ENCODE peak calls at places on chromosomes 16 and 17, in eight cellular contexts. One of them, this sample, is unnamed.

GRCh38 chr16:27677300-27677699 is 127.4 kb downstream of the KATNIP start:
- DNase-seq in activated CD4-positive, alpha-beta T cell treated with anti-CD3 and anti-CD28 coated beads, Interleukin-2, amount 50 U/mL, for 48 hours: no peak
- DNase-seq in fibroblast of lung: peak
- DNase-seq in stimulated activated CD8-positive, alpha-beta memory T cell treated with anti-CD3 and anti-CD28 coated beads, Interleukin-4, amount 100 ng/mL, for 48 hours: no peak
- DNase-seq in T-helper 2 cell: no peak
- DNase-seq in ACHN: peak
- DNase-seq in NCI-H1092 treated with DMSO at 0.1 percent for 48 hours: no peak
- DNase-seq in stimulated activated CD4-positive, alpha-beta T cell treated with anti-CD3 and anti-CD28 coated beads, Interleukin-2, amount 100 ng/mL, for 24 hours: no peak
- DNase-seq in this sample: no peak

GRCh38 chr16:75198135-75198600 is 8.8 kb downstream of the CTRB2 start:
- DNase-seq in activated CD4-positive, alpha-beta T cell treated with anti-CD3 and anti-CD28 coated beads, Interleukin-2, amount 50 U/mL, for 48 hours: no peak
- DNase-seq in fibroblast of lung: no peak
- DNase-seq in stimulated activated CD8-positive, alpha-beta memory T cell treated with anti-CD3 and anti-CD28 coated beads, Interleukin-4, amount 100 ng/mL, for 48 hours: no peak
- DNase-seq in T-helper 2 cell: no peak
- DNase-seq in ACHN: no peak
- DNase-seq in NCI-H1092 treated with DMSO at 0.1 percent for 48 hours: no peak
- DNase-seq in stimulated activated CD4-positive, alpha-beta T cell treated with anti-CD3 and anti-CD28 coated beads, Interleukin-2, amount 100 ng/mL, for 24 hours: no peak
- DNase-seq in this sample: no peak

GRCh38 chr17:7307686-7308624 is 527 bp downstream of the EIF5A start:
- DNase-seq in activated CD4-positive, alpha-beta T cell treated with anti-CD3 and anti-CD28 coated beads, Interleukin-2, amount 50 U/mL, for 48 hours: peak
- DNase-seq in fibroblast of lung: no peak
- DNase-seq in stimulated activated CD8-positive, alpha-beta memory T cell treated with anti-CD3 and anti-CD28 coated beads, Interleukin-4, amount 100 ng/mL, for 48 hours: peak
- DNase-seq in T-helper 2 cell: peak
- DNase-seq in ACHN: peak
- DNase-seq in NCI-H1092 treated with DMSO at 0.1 percent for 48 hours: no peak
- DNase-seq in stimulated activated CD4-positive, alpha-beta T cell treated with anti-CD3 and anti-CD28 coated beads, Interleukin-2, amount 100 ng/mL, for 24 hours: peak
- DNase-seq in this sample: no peak

GRCh38 chr17:76805319-76805718 is 62.9 kb upstream of the MGAT5B start:
- DNase-seq in activated CD4-positive, alpha-beta T cell treated with anti-CD3 and anti-CD28 coated beads, Interleukin-2, amount 50 U/mL, for 48 hours: no peak
- DNase-seq in fibroblast of lung: peak
- DNase-seq in stimulated activated CD8-positive, alpha-beta memory T cell treated with anti-CD3 and anti-CD28 coated beads, Interleukin-4, amount 100 ng/mL, for 48 hours: no peak
- DNase-seq in T-helper 2 cell: no peak
- DNase-seq in ACHN: no peak
- DNase-seq in NCI-H1092 treated with DMSO at 0.1 percent for 48 hours: no peak
- DNase-seq in stimulated activated CD4-positive, alpha-beta T cell treated with anti-CD3 and anti-CD28 coated beads, Interleukin-2, amount 100 ng/mL, for 24 hours: no peak
- DNase-seq in this sample: no peak

GRCh38 chr17:22507823-22508222 is 815.5 kb downstream of the KCNJ18 start:
- DNase-seq in activated CD4-positive, alpha-beta T cell treated with anti-CD3 and anti-CD28 coated beads, Interleukin-2, amount 50 U/mL, for 48 hours: no peak
- DNase-seq in fibroblast of lung: no peak
- DNase-seq in stimulated activated CD8-positive, alpha-beta memory T cell treated with anti-CD3 and anti-CD28 coated beads, Interleukin-4, amount 100 ng/mL, for 48 hours: no peak
- DNase-seq in T-helper 2 cell: no peak
- DNase-seq in ACHN: peak
- DNase-seq in NCI-H1092 treated with DMSO at 0.1 percent for 48 hours: no peak
- DNase-seq in stimulated activated CD4-positive, alpha-beta T cell treated with anti-CD3 and anti-CD28 coated beads, Interleukin-2, amount 100 ng/mL, for 24 hours: no peak
- DNase-seq in this sample: no peak

GRCh38 chr17:21034350-21035235 is 8.2 kb downstream of the USP22 start:
- DNase-seq in activated CD4-positive, alpha-beta T cell treated with anti-CD3 and anti-CD28 coated beads, Interleukin-2, amount 50 U/mL, for 48 hours: peak
- DNase-seq in fibroblast of lung: peak
- DNase-seq in stimulated activated CD8-positive, alpha-beta memory T cell treated with anti-CD3 and anti-CD28 coated beads, Interleukin-4, amount 100 ng/mL, for 48 hours: no peak
- DNase-seq in T-helper 2 cell: no peak
- DNase-seq in ACHN: no peak
- DNase-seq in NCI-H1092 treated with DMSO at 0.1 percent for 48 hours: no peak
- DNase-seq in stimulated activated CD4-positive, alpha-beta T cell treated with anti-CD3 and anti-CD28 coated beads, Interleukin-2, amount 100 ng/mL, for 24 hours: no peak
- DNase-seq in this sample: no peak

GRCh38 chr17:47400333-47400732 is 76.6 kb downstream of the EFCAB13 start:
- DNase-seq in activated CD4-positive, alpha-beta T cell treated with anti-CD3 and anti-CD28 coated beads, Interleukin-2, amount 50 U/mL, for 48 hours: no peak
- DNase-seq in fibroblast of lung: no peak
- DNase-seq in stimulated activated CD8-positive, alpha-beta memory T cell treated with anti-CD3 and anti-CD28 coated beads, Interleukin-4, amount 100 ng/mL, for 48 hours: no peak
- DNase-seq in T-helper 2 cell: no peak
- DNase-seq in ACHN: no peak
- DNase-seq in NCI-H1092 treated with DMSO at 0.1 percent for 48 hours: no peak
- DNase-seq in stimulated activated CD4-positive, alpha-beta T cell treated with anti-CD3 and anti-CD28 coated beads, Interleukin-2, amount 100 ng/mL, for 24 hours: no peak
- DNase-seq in this sample: no peak

GRCh38 chr16:50671644-50672260 is 9.4 kb downstream of the SNX20 start:
- DNase-seq in activated CD4-positive, alpha-beta T cell treated with anti-CD3 and anti-CD28 coated beads, Interleukin-2, amount 50 U/mL, for 48 hours: peak
- DNase-seq in fibroblast of lung: no peak
- DNase-seq in stimulated activated CD8-positive, alpha-beta memory T cell treated with anti-CD3 and anti-CD28 coated beads, Interleukin-4, amount 100 ng/mL, for 48 hours: peak
- DNase-seq in T-helper 2 cell: no peak
- DNase-seq in ACHN: peak
- DNase-seq in NCI-H1092 treated with DMSO at 0.1 percent for 48 hours: no peak
- DNase-seq in stimulated activated CD4-positive, alpha-beta T cell treated with anti-CD3 and anti-CD28 coated beads, Interleukin-2, amount 100 ng/mL, for 24 hours: peak
- DNase-seq in this sample: peak

GRCh38 chr17:76130473-76130872 is 10.6 kb downstream of the FOXJ1 start:
- DNase-seq in activated CD4-positive, alpha-beta T cell treated with anti-CD3 and anti-CD28 coated beads, Interleukin-2, amount 50 U/mL, for 48 hours: no peak
- DNase-seq in fibroblast of lung: no peak
- DNase-seq in stimulated activated CD8-positive, alpha-beta memory T cell treated with anti-CD3 and anti-CD28 coated beads, Interleukin-4, amount 100 ng/mL, for 48 hours: no peak
- DNase-seq in T-helper 2 cell: no peak
- DNase-seq in ACHN: no peak
- DNase-seq in NCI-H1092 treated with DMSO at 0.1 percent for 48 hours: no peak
- DNase-seq in stimulated activated CD4-positive, alpha-beta T cell treated with anti-CD3 and anti-CD28 coated beads, Interleukin-2, amount 100 ng/mL, for 24 hours: no peak
- DNase-seq in this sample: no peak

GRCh38 chr17:1551741-1552140 is 10.9 kb downstream of the PITPNA start:
- DNase-seq in activated CD4-positive, alpha-beta T cell treated with anti-CD3 and anti-CD28 coated beads, Interleukin-2, amount 50 U/mL, for 48 hours: no peak
- DNase-seq in fibroblast of lung: no peak
- DNase-seq in stimulated activated CD8-positive, alpha-beta memory T cell treated with anti-CD3 and anti-CD28 coated beads, Interleukin-4, amount 100 ng/mL, for 48 hours: no peak
- DNase-seq in T-helper 2 cell: no peak
- DNase-seq in ACHN: no peak
- DNase-seq in NCI-H1092 treated with DMSO at 0.1 percent for 48 hours: no peak
- DNase-seq in stimulated activated CD4-positive, alpha-beta T cell treated with anti-CD3 and anti-CD28 coated beads, Interleukin-2, amount 100 ng/mL, for 24 hours: no peak
- DNase-seq in this sample: no peak

GRCh38 chr16:23324727-23325126 is 22.6 kb downstream of the SCNN1B start:
- DNase-seq in activated CD4-positive, alpha-beta T cell treated with anti-CD3 and anti-CD28 coated beads, Interleukin-2, amount 50 U/mL, for 48 hours: no peak
- DNase-seq in fibroblast of lung: no peak
- DNase-seq in stimulated activated CD8-positive, alpha-beta memory T cell treated with anti-CD3 and anti-CD28 coated beads, Interleukin-4, amount 100 ng/mL, for 48 hours: no peak
- DNase-seq in T-helper 2 cell: no peak
- DNase-seq in ACHN: no peak
- DNase-seq in NCI-H1092 treated with DMSO at 0.1 percent for 48 hours: peak
- DNase-seq in stimulated activated CD4-positive, alpha-beta T cell treated with anti-CD3 and anti-CD28 coated beads, Interleukin-2, amount 100 ng/mL, for 24 hours: no peak
- DNase-seq in this sample: no peak

GRCh38 chr16:89315791-89316581 is 98.5 kb downstream of the ZNF778 start:
- DNase-seq in activated CD4-positive, alpha-beta T cell treated with anti-CD3 and anti-CD28 coated beads, Interleukin-2, amount 50 U/mL, for 48 hours: peak
- DNase-seq in fibroblast of lung: peak
- DNase-seq in stimulated activated CD8-positive, alpha-beta memory T cell treated with anti-CD3 and anti-CD28 coated beads, Interleukin-4, amount 100 ng/mL, for 48 hours: peak
- DNase-seq in T-helper 2 cell: peak
- DNase-seq in ACHN: peak
- DNase-seq in NCI-H1092 treated with DMSO at 0.1 percent for 48 hours: no peak
- DNase-seq in stimulated activated CD4-positive, alpha-beta T cell treated with anti-CD3 and anti-CD28 coated beads, Interleukin-2, amount 100 ng/mL, for 24 hours: peak
- DNase-seq in this sample: peak

GRCh38 chr16:30025156-30025555 is 2.2 kb downstream of the C16orf92 start:
- DNase-seq in activated CD4-positive, alpha-beta T cell treated with anti-CD3 and anti-CD28 coated beads, Interleukin-2, amount 50 U/mL, for 48 hours: no peak
- DNase-seq in fibroblast of lung: no peak
- DNase-seq in stimulated activated CD8-positive, alpha-beta memory T cell treated with anti-CD3 and anti-CD28 coated beads, Interleukin-4, amount 100 ng/mL, for 48 hours: no peak
- DNase-seq in T-helper 2 cell: no peak
- DNase-seq in ACHN: no peak
- DNase-seq in NCI-H1092 treated with DMSO at 0.1 percent for 48 hours: no peak
- DNase-seq in stimulated activated CD4-positive, alpha-beta T cell treated with anti-CD3 and anti-CD28 coated beads, Interleukin-2, amount 100 ng/mL, for 24 hours: no peak
- DNase-seq in this sample: no peak

GRCh38 chr17:76382305-76382802 is 2.1 kb upstream of the SPHK1 start:
- DNase-seq in activated CD4-positive, alpha-beta T cell treated with anti-CD3 and anti-CD28 coated beads, Interleukin-2, amount 50 U/mL, for 48 hours: peak
- DNase-seq in fibroblast of lung: peak
- DNase-seq in stimulated activated CD8-positive, alpha-beta memory T cell treated with anti-CD3 and anti-CD28 coated beads, Interleukin-4, amount 100 ng/mL, for 48 hours: peak
- DNase-seq in T-helper 2 cell: no peak
- DNase-seq in ACHN: no peak
- DNase-seq in NCI-H1092 treated with DMSO at 0.1 percent for 48 hours: no peak
- DNase-seq in stimulated activated CD4-positive, alpha-beta T cell treated with anti-CD3 and anti-CD28 coated beads, Interleukin-2, amount 100 ng/mL, for 24 hours: peak
- DNase-seq in this sample: no peak

GRCh38 chr16:84985079-84986065 is 26.0 kb downstream of the ZDHHC7 start:
- DNase-seq in activated CD4-positive, alpha-beta T cell treated with anti-CD3 and anti-CD28 coated beads, Interleukin-2, amount 50 U/mL, for 48 hours: no peak
- DNase-seq in fibroblast of lung: peak
- DNase-seq in stimulated activated CD8-positive, alpha-beta memory T cell treated with anti-CD3 and anti-CD28 coated beads, Interleukin-4, amount 100 ng/mL, for 48 hours: no peak
- DNase-seq in T-helper 2 cell: no peak
- DNase-seq in ACHN: no peak
- DNase-seq in NCI-H1092 treated with DMSO at 0.1 percent for 48 hours: no peak
- DNase-seq in stimulated activated CD4-positive, alpha-beta T cell treated with anti-CD3 and anti-CD28 coated beads, Interleukin-2, amount 100 ng/mL, for 24 hours: no peak
- DNase-seq in this sample: no peak

GRCh38 chr17:79707931-79708891 is 22.5 kb upstream of the ENPP7 start:
- DNase-seq in activated CD4-positive, alpha-beta T cell treated with anti-CD3 and anti-CD28 coated beads, Interleukin-2, amount 50 U/mL, for 48 hours: peak
- DNase-seq in fibroblast of lung: no peak
- DNase-seq in stimulated activated CD8-positive, alpha-beta memory T cell treated with anti-CD3 and anti-CD28 coated beads, Interleukin-4, amount 100 ng/mL, for 48 hours: peak
- DNase-seq in T-helper 2 cell: no peak
- DNase-seq in ACHN: peak
- DNase-seq in NCI-H1092 treated with DMSO at 0.1 percent for 48 hours: peak
- DNase-seq in stimulated activated CD4-positive, alpha-beta T cell treated with anti-CD3 and anti-CD28 coated beads, Interleukin-2, amount 100 ng/mL, for 24 hours: peak
- DNase-seq in this sample: peak

GRCh38 chr16:23959069-23959800 is 123.5 kb downstream of the PRKCB start:
- DNase-seq in activated CD4-positive, alpha-beta T cell treated with anti-CD3 and anti-CD28 coated beads, Interleukin-2, amount 50 U/mL, for 48 hours: no peak
- DNase-seq in fibroblast of lung: no peak
- DNase-seq in stimulated activated CD8-positive, alpha-beta memory T cell treated with anti-CD3 and anti-CD28 coated beads, Interleukin-4, amount 100 ng/mL, for 48 hours: no peak
- DNase-seq in T-helper 2 cell: no peak
- DNase-seq in ACHN: no peak
- DNase-seq in NCI-H1092 treated with DMSO at 0.1 percent for 48 hours: no peak
- DNase-seq in stimulated activated CD4-positive, alpha-beta T cell treated with anti-CD3 and anti-CD28 coated beads, Interleukin-2, amount 100 ng/mL, for 24 hours: no peak
- DNase-seq in this sample: no peak

GRCh38 chr17:44733753-44734152 is 25.0 kb upstream of the ADAM11 start:
- DNase-seq in activated CD4-positive, alpha-beta T cell treated with anti-CD3 and anti-CD28 coated beads, Interleukin-2, amount 50 U/mL, for 48 hours: no peak
- DNase-seq in fibroblast of lung: no peak
- DNase-seq in stimulated activated CD8-positive, alpha-beta memory T cell treated with anti-CD3 and anti-CD28 coated beads, Interleukin-4, amount 100 ng/mL, for 48 hours: no peak
- DNase-seq in T-helper 2 cell: no peak
- DNase-seq in ACHN: peak
- DNase-seq in NCI-H1092 treated with DMSO at 0.1 percent for 48 hours: no peak
- DNase-seq in stimulated activated CD4-positive, alpha-beta T cell treated with anti-CD3 and anti-CD28 coated beads, Interleukin-2, amount 100 ng/mL, for 24 hours: no peak
- DNase-seq in this sample: no peak

GRCh38 chr16:29126057-29126494 is 141.2 kb downstream of the LAT start:
- DNase-seq in activated CD4-positive, alpha-beta T cell treated with anti-CD3 and anti-CD28 coated beads, Interleukin-2, amount 50 U/mL, for 48 hours: no peak
- DNase-seq in fibroblast of lung: no peak
- DNase-seq in stimulated activated CD8-positive, alpha-beta memory T cell treated with anti-CD3 and anti-CD28 coated beads, Interleukin-4, amount 100 ng/mL, for 48 hours: no peak
- DNase-seq in T-helper 2 cell: no peak
- DNase-seq in ACHN: no peak
- DNase-seq in NCI-H1092 treated with DMSO at 0.1 percent for 48 hours: no peak
- DNase-seq in stimulated activated CD4-positive, alpha-beta T cell treated with anti-CD3 and anti-CD28 coated beads, Interleukin-2, amount 100 ng/mL, for 24 hours: no peak
- DNase-seq in this sample: no peak

GRCh38 chr17:77834170-77835115 is 124.1 kb upstream of the TNRC6C start:
- DNase-seq in activated CD4-positive, alpha-beta T cell treated with anti-CD3 and anti-CD28 coated beads, Interleukin-2, amount 50 U/mL, for 48 hours: peak
- DNase-seq in fibroblast of lung: peak
- DNase-seq in stimulated activated CD8-positive, alpha-beta memory T cell treated with anti-CD3 and anti-CD28 coated beads, Interleukin-4, amount 100 ng/mL, for 48 hours: peak
- DNase-seq in T-helper 2 cell: no peak
- DNase-seq in ACHN: peak
- DNase-seq in NCI-H1092 treated with DMSO at 0.1 percent for 48 hours: no peak
- DNase-seq in stimulated activated CD4-positive, alpha-beta T cell treated with anti-CD3 and anti-CD28 coated beads, Interleukin-2, amount 100 ng/mL, for 24 hours: peak
- DNase-seq in this sample: peak

GRCh38 chr16:24736758-24737157 is 7.3 kb downstream of the TNRC6A start:
- DNase-seq in activated CD4-positive, alpha-beta T cell treated with anti-CD3 and anti-CD28 coated beads, Interleukin-2, amount 50 U/mL, for 48 hours: no peak
- DNase-seq in fibroblast of lung: no peak
- DNase-seq in stimulated activated CD8-positive, alpha-beta memory T cell treated with anti-CD3 and anti-CD28 coated beads, Interleukin-4, amount 100 ng/mL, for 48 hours: no peak
- DNase-seq in T-helper 2 cell: no peak
- DNase-seq in ACHN: no peak
- DNase-seq in NCI-H1092 treated with DMSO at 0.1 percent for 48 hours: no peak
- DNase-seq in stimulated activated CD4-positive, alpha-beta T cell treated with anti-CD3 and anti-CD28 coated beads, Interleukin-2, amount 100 ng/mL, for 24 hours: no peak
- DNase-seq in this sample: no peak

GRCh38 chr17:46950997-46951621 is 27.9 kb downstream of the RPRML start:
- DNase-seq in activated CD4-positive, alpha-beta T cell treated with anti-CD3 and anti-CD28 coated beads, Interleukin-2, amount 50 U/mL, for 48 hours: no peak
- DNase-seq in fibroblast of lung: no peak
- DNase-seq in stimulated activated CD8-positive, alpha-beta memory T cell treated with anti-CD3 and anti-CD28 coated beads, Interleukin-4, amount 100 ng/mL, for 48 hours: no peak
- DNase-seq in T-helper 2 cell: no peak
- DNase-seq in ACHN: no peak
- DNase-seq in NCI-H1092 treated with DMSO at 0.1 percent for 48 hours: peak
- DNase-seq in stimulated activated CD4-positive, alpha-beta T cell treated with anti-CD3 and anti-CD28 coated beads, Interleukin-2, amount 100 ng/mL, for 24 hours: no peak
- DNase-seq in this sample: no peak

GRCh38 chr16:1430759-1431496 is at the start of gene PERCC1:
- DNase-seq in activated CD4-positive, alpha-beta T cell treated with anti-CD3 and anti-CD28 coated beads, Interleukin-2, amount 50 U/mL, for 48 hours: no peak
- DNase-seq in fibroblast of lung: no peak
- DNase-seq in stimulated activated CD8-positive, alpha-beta memory T cell treated with anti-CD3 and anti-CD28 coated beads, Interleukin-4, amount 100 ng/mL, for 48 hours: no peak
- DNase-seq in T-helper 2 cell: no peak
- DNase-seq in ACHN: no peak
- DNase-seq in NCI-H1092 treated with DMSO at 0.1 percent for 48 hours: peak
- DNase-seq in stimulated activated CD4-positive, alpha-beta T cell treated with anti-CD3 and anti-CD28 coated beads, Interleukin-2, amount 100 ng/mL, for 24 hours: no peak
- DNase-seq in this sample: no peak

GRCh38 chr16:70018254-70018653 is 67.1 kb downstream of the CLEC18A start:
- DNase-seq in activated CD4-positive, alpha-beta T cell treated with anti-CD3 and anti-CD28 coated beads, Interleukin-2, amount 50 U/mL, for 48 hours: peak
- DNase-seq in fibroblast of lung: peak
- DNase-seq in stimulated activated CD8-positive, alpha-beta memory T cell treated with anti-CD3 and anti-CD28 coated beads, Interleukin-4, amount 100 ng/mL, for 48 hours: peak
- DNase-seq in T-helper 2 cell: no peak
- DNase-seq in ACHN: peak
- DNase-seq in NCI-H1092 treated with DMSO at 0.1 percent for 48 hours: no peak
- DNase-seq in stimulated activated CD4-positive, alpha-beta T cell treated with anti-CD3 and anti-CD28 coated beads, Interleukin-2, amount 100 ng/mL, for 24 hours: no peak
- DNase-seq in this sample: no peak

GRCh38 chr17:66957343-66957742 is 7.2 kb upstream of the CACNG4 start:
- DNase-seq in activated CD4-positive, alpha-beta T cell treated with anti-CD3 and anti-CD28 coated beads, Interleukin-2, amount 50 U/mL, for 48 hours: no peak
- DNase-seq in fibroblast of lung: no peak
- DNase-seq in stimulated activated CD8-positive, alpha-beta memory T cell treated with anti-CD3 and anti-CD28 coated beads, Interleukin-4, amount 100 ng/mL, for 48 hours: no peak
- DNase-seq in T-helper 2 cell: no peak
- DNase-seq in ACHN: no peak
- DNase-seq in NCI-H1092 treated with DMSO at 0.1 percent for 48 hours: no peak
- DNase-seq in stimulated activated CD4-positive, alpha-beta T cell treated with anti-CD3 and anti-CD28 coated beads, Interleukin-2, amount 100 ng/mL, for 24 hours: no peak
- DNase-seq in this sample: no peak

GRCh38 chr16:370980-371728 is 816 bp upstream of the MRPL28 start:
- DNase-seq in activated CD4-positive, alpha-beta T cell treated with anti-CD3 and anti-CD28 coated beads, Interleukin-2, amount 50 U/mL, for 48 hours: no peak
- DNase-seq in fibroblast of lung: no peak
- DNase-seq in stimulated activated CD8-positive, alpha-beta memory T cell treated with anti-CD3 and anti-CD28 coated beads, Interleukin-4, amount 100 ng/mL, for 48 hours: no peak
- DNase-seq in T-helper 2 cell: no peak
- DNase-seq in ACHN: no peak
- DNase-seq in NCI-H1092 treated with DMSO at 0.1 percent for 48 hours: no peak
- DNase-seq in stimulated activated CD4-positive, alpha-beta T cell treated with anti-CD3 and anti-CD28 coated beads, Interleukin-2, amount 100 ng/mL, for 24 hours: no peak
- DNase-seq in this sample: no peak

GRCh38 chr17:67557921-67558320 is 159.8 kb upstream of the NOL11 start:
- DNase-seq in activated CD4-positive, alpha-beta T cell treated with anti-CD3 and anti-CD28 coated beads, Interleukin-2, amount 50 U/mL, for 48 hours: no peak
- DNase-seq in fibroblast of lung: peak
- DNase-seq in stimulated activated CD8-positive, alpha-beta memory T cell treated with anti-CD3 and anti-CD28 coated beads, Interleukin-4, amount 100 ng/mL, for 48 hours: no peak
- DNase-seq in T-helper 2 cell: no peak
- DNase-seq in ACHN: no peak
- DNase-seq in NCI-H1092 treated with DMSO at 0.1 percent for 48 hours: no peak
- DNase-seq in stimulated activated CD4-positive, alpha-beta T cell treated with anti-CD3 and anti-CD28 coated beads, Interleukin-2, amount 100 ng/mL, for 24 hours: no peak
- DNase-seq in this sample: peak

GRCh38 chr16:88725609-88726407 is 19.5 kb downstream of the CTU2 start:
- DNase-seq in activated CD4-positive, alpha-beta T cell treated with anti-CD3 and anti-CD28 coated beads, Interleukin-2, amount 50 U/mL, for 48 hours: no peak
- DNase-seq in fibroblast of lung: no peak
- DNase-seq in stimulated activated CD8-positive, alpha-beta memory T cell treated with anti-CD3 and anti-CD28 coated beads, Interleukin-4, amount 100 ng/mL, for 48 hours: no peak
- DNase-seq in T-helper 2 cell: no peak
- DNase-seq in ACHN: no peak
- DNase-seq in NCI-H1092 treated with DMSO at 0.1 percent for 48 hours: no peak
- DNase-seq in stimulated activated CD4-positive, alpha-beta T cell treated with anti-CD3 and anti-CD28 coated beads, Interleukin-2, amount 100 ng/mL, for 24 hours: no peak
- DNase-seq in this sample: no peak

GRCh38 chr17:44097110-44097810 is 26.2 kb downstream of the HDAC5 start:
- DNase-seq in activated CD4-positive, alpha-beta T cell treated with anti-CD3 and anti-CD28 coated beads, Interleukin-2, amount 50 U/mL, for 48 hours: no peak
- DNase-seq in fibroblast of lung: peak
- DNase-seq in stimulated activated CD8-positive, alpha-beta memory T cell treated with anti-CD3 and anti-CD28 coated beads, Interleukin-4, amount 100 ng/mL, for 48 hours: no peak
- DNase-seq in T-helper 2 cell: no peak
- DNase-seq in ACHN: peak
- DNase-seq in NCI-H1092 treated with DMSO at 0.1 percent for 48 hours: no peak
- DNase-seq in stimulated activated CD4-positive, alpha-beta T cell treated with anti-CD3 and anti-CD28 coated beads, Interleukin-2, amount 100 ng/mL, for 24 hours: no peak
- DNase-seq in this sample: no peak

GRCh38 chr16:66422366-66422765 is 4.7 kb upstream of the BEAN1 start:
- DNase-seq in activated CD4-positive, alpha-beta T cell treated with anti-CD3 and anti-CD28 coated beads, Interleukin-2, amount 50 U/mL, for 48 hours: no peak
- DNase-seq in fibroblast of lung: no peak
- DNase-seq in stimulated activated CD8-positive, alpha-beta memory T cell treated with anti-CD3 and anti-CD28 coated beads, Interleukin-4, amount 100 ng/mL, for 48 hours: peak
- DNase-seq in T-helper 2 cell: no peak
- DNase-seq in ACHN: no peak
- DNase-seq in NCI-H1092 treated with DMSO at 0.1 percent for 48 hours: no peak
- DNase-seq in stimulated activated CD4-positive, alpha-beta T cell treated with anti-CD3 and anti-CD28 coated beads, Interleukin-2, amount 100 ng/mL, for 24 hours: no peak
- DNase-seq in this sample: no peak

GRCh38 chr16:46972971-46973456 is 460 bp downstream of the DNAJA2 start:
- DNase-seq in activated CD4-positive, alpha-beta T cell treated with anti-CD3 and anti-CD28 coated beads, Interleukin-2, amount 50 U/mL, for 48 hours: peak
- DNase-seq in fibroblast of lung: peak
- DNase-seq in stimulated activated CD8-positive, alpha-beta memory T cell treated with anti-CD3 and anti-CD28 coated beads, Interleukin-4, amount 100 ng/mL, for 48 hours: peak
- DNase-seq in T-helper 2 cell: peak
- DNase-seq in ACHN: peak
- DNase-seq in NCI-H1092 treated with DMSO at 0.1 percent for 48 hours: peak
- DNase-seq in stimulated activated CD4-positive, alpha-beta T cell treated with anti-CD3 and anti-CD28 coated beads, Interleukin-2, amount 100 ng/mL, for 24 hours: peak
- DNase-seq in this sample: peak

GRCh38 chr17:68792042-68792685 is 163.0 kb downstream of the ABCA8 start:
- DNase-seq in activated CD4-positive, alpha-beta T cell treated with anti-CD3 and anti-CD28 coated beads, Interleukin-2, amount 50 U/mL, for 48 hours: no peak
- DNase-seq in fibroblast of lung: no peak
- DNase-seq in stimulated activated CD8-positive, alpha-beta memory T cell treated with anti-CD3 and anti-CD28 coated beads, Interleukin-4, amount 100 ng/mL, for 48 hours: no peak
- DNase-seq in T-helper 2 cell: no peak
- DNase-seq in ACHN: no peak
- DNase-seq in NCI-H1092 treated with DMSO at 0.1 percent for 48 hours: no peak
- DNase-seq in stimulated activated CD4-positive, alpha-beta T cell treated with anti-CD3 and anti-CD28 coated beads, Interleukin-2, amount 100 ng/mL, for 24 hours: no peak
- DNase-seq in this sample: no peak

GRCh38 chr17:17315142-17315821 is 12.1 kb downstream of the NT5M start:
- DNase-seq in activated CD4-positive, alpha-beta T cell treated with anti-CD3 and anti-CD28 coated beads, Interleukin-2, amount 50 U/mL, for 48 hours: no peak
- DNase-seq in fibroblast of lung: no peak
- DNase-seq in stimulated activated CD8-positive, alpha-beta memory T cell treated with anti-CD3 and anti-CD28 coated beads, Interleukin-4, amount 100 ng/mL, for 48 hours: no peak
- DNase-seq in T-helper 2 cell: no peak
- DNase-seq in ACHN: no peak
- DNase-seq in NCI-H1092 treated with DMSO at 0.1 percent for 48 hours: peak
- DNase-seq in stimulated activated CD4-positive, alpha-beta T cell treated with anti-CD3 and anti-CD28 coated beads, Interleukin-2, amount 100 ng/mL, for 24 hours: no peak
- DNase-seq in this sample: no peak

GRCh38 chr16:80594756-80595155 is 54.0 kb downstream of the DYNLRB2 start:
- DNase-seq in activated CD4-positive, alpha-beta T cell treated with anti-CD3 and anti-CD28 coated beads, Interleukin-2, amount 50 U/mL, for 48 hours: no peak
- DNase-seq in fibroblast of lung: peak
- DNase-seq in stimulated activated CD8-positive, alpha-beta memory T cell treated with anti-CD3 and anti-CD28 coated beads, Interleukin-4, amount 100 ng/mL, for 48 hours: no peak
- DNase-seq in T-helper 2 cell: no peak
- DNase-seq in ACHN: no peak
- DNase-seq in NCI-H1092 treated with DMSO at 0.1 percent for 48 hours: no peak
- DNase-seq in stimulated activated CD4-positive, alpha-beta T cell treated with anti-CD3 and anti-CD28 coated beads, Interleukin-2, amount 100 ng/mL, for 24 hours: no peak
- DNase-seq in this sample: no peak